ENCODE peak calls at places on chromosome 17, in five cellular contexts. One of them, this sample, is unnamed.

GRCh38 chr17:14305785-14306496 is 5.1 kb downstream of the HS3ST3B1 start:
- DNase-seq in AG04450: no peak
- DNase-seq in left ventricle myocardium inferior: no peak
- DNase-seq in RWPE1: no peak
- DNase-seq in pancreas: no peak
- DNase-seq in this sample: no peak

GRCh38 chr17:40602445-40603443 is 37.5 kb upstream of the CCR7 start:
- DNase-seq in AG04450: no peak
- DNase-seq in left ventricle myocardium inferior: no peak
- DNase-seq in pancreas: no peak
- DNase-seq in RWPE1: no peak
- DNase-seq in this sample: no peak

GRCh38 chr17:27294689-27295630 is 1.0 kb downstream of the WSB1 start:
- DNase-seq in AG04450: no peak
- DNase-seq in left ventricle myocardium inferior: no peak
- DNase-seq in RWPE1: peak
- DNase-seq in pancreas: peak
- DNase-seq in this sample: no peak

GRCh38 chr17:45261577-45262515 is at the start of gene SPATA32:
- DNase-seq in RWPE1: no peak
- DNase-seq in pancreas: peak
- DNase-seq in AG04450: no peak
- DNase-seq in left ventricle myocardium inferior: peak
- DNase-seq in this sample: no peak

GRCh38 chr17:59145571-59146096 is 9.4 kb downstream of the SKA2 start:
- DNase-seq in pancreas: no peak
- DNase-seq in AG04450: no peak
- DNase-seq in left ventricle myocardium inferior: no peak
- DNase-seq in RWPE1: no peak
- DNase-seq in this sample: no peak

GRCh38 chr17:51354908-51355307 is 94.6 kb downstream of the UTP18 start:
- DNase-seq in left ventricle myocardium inferior: no peak
- DNase-seq in pancreas: no peak
- DNase-seq in RWPE1: no peak
- DNase-seq in AG04450: no peak
- DNase-seq in this sample: no peak

GRCh38 chr17:34703533-34703932 is 124.2 kb downstream of the TMEM132E start:
- DNase-seq in AG04450: peak
- DNase-seq in left ventricle myocardium inferior: peak
- DNase-seq in pancreas: no peak
- DNase-seq in RWPE1: peak
- DNase-seq in this sample: no peak

GRCh38 chr17:58279736-58280479 is 827 bp downstream of the MPO start:
- DNase-seq in RWPE1: no peak
- DNase-seq in left ventricle myocardium inferior: no peak
- DNase-seq in AG04450: no peak
- DNase-seq in pancreas: no peak
- DNase-seq in this sample: no peak

GRCh38 chr17:40032322-40033320 is 17.4 kb downstream of the CSF3 start:
- DNase-seq in RWPE1: no peak
- DNase-seq in AG04450: no peak
- DNase-seq in pancreas: peak
- DNase-seq in left ventricle myocardium inferior: peak
- DNase-seq in this sample: peak

GRCh38 chr17:51487947-51488346 is 227.6 kb downstream of the UTP18 start:
- DNase-seq in RWPE1: peak
- DNase-seq in pancreas: no peak
- DNase-seq in left ventricle myocardium inferior: no peak
- DNase-seq in AG04450: no peak
- DNase-seq in this sample: no peak

GRCh38 chr17:49575524-49576120 is at the start of gene NXPH3:
- DNase-seq in pancreas: peak
- DNase-seq in AG04450: no peak
- DNase-seq in RWPE1: peak
- DNase-seq in left ventricle myocardium inferior: peak
- DNase-seq in this sample: peak

GRCh38 chr17:61240851-61241468 is 158.7 kb upstream of the TBX2 start:
- DNase-seq in AG04450: no peak
- DNase-seq in pancreas: no peak
- DNase-seq in left ventricle myocardium inferior: no peak
- DNase-seq in RWPE1: no peak
- DNase-seq in this sample: no peak

DNA sequence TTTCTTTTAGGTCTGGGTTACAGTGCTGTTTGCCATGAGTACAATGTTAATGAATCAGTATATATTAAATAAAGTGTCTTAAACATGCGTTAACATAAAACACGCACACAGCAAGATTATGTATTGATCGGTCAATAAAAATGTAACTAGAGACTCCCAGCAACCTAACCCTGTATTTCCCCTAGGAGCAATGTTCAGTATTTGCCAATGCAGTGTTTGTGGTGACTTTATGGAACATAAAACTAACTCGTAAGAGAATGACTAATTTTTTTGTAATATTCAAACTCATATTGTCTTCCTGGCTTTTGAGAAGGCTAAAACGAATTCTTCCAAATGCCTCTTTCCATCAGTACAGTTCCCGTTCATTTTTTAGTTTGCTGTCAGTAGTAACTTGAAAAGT is 22.5 kb downstream of the PRKAR1A start:
- DNase-seq in RWPE1: no peak
- DNase-seq in pancreas: no peak
- DNase-seq in AG04450: no peak
- DNase-seq in left ventricle myocardium inferior: no peak
- DNase-seq in this sample: no peak
- H3K27ac ChIP-seq in RWPE1: no peak
- H3K27ac ChIP-seq in pancreas: no peak
- H3K27ac ChIP-seq in AG04450: no peak
- H3K27ac ChIP-seq in left ventricle myocardium inferior: no peak
- H3K27ac ChIP-seq in this sample: no peak

GRCh38 chr17:48376926-48377325 is 53.1 kb downstream of the SKAP1 start:
- DNase-seq in AG04450: no peak
- DNase-seq in left ventricle myocardium inferior: no peak
- DNase-seq in RWPE1: no peak
- DNase-seq in pancreas: no peak
- DNase-seq in this sample: no peak
- TF ChIP-seq CTCF in AG04450: no peak
- TF ChIP-seq CTCF in left ventricle myocardium inferior: no peak
- TF ChIP-seq CTCF in RWPE1: no peak
- TF ChIP-seq CTCF in pancreas: no peak
- TF ChIP-seq CTCF in this sample: no peak

GRCh38 chr17:82100502-82101298 is 2.7 kb upstream of the FASN start:
- DNase-seq in AG04450: no peak
- DNase-seq in left ventricle myocardium inferior: no peak
- DNase-seq in pancreas: no peak
- DNase-seq in RWPE1: no peak
- DNase-seq in this sample: peak
- H3K27ac ChIP-seq in AG04450: no peak
- H3K27ac ChIP-seq in left ventricle myocardium inferior: peak
- H3K27ac ChIP-seq in pancreas: no peak
- H3K27ac ChIP-seq in RWPE1: peak
- H3K27ac ChIP-seq in this sample: peak

GRCh38 chr17:1068356-1068755 is 71.4 kb downstream of the TIMM22 start:
- DNase-seq in pancreas: no peak
- DNase-seq in RWPE1: no peak
- DNase-seq in AG04450: no peak
- DNase-seq in left ventricle myocardium inferior: no peak
- DNase-seq in this sample: no peak
- TF ChIP-seq CTCF in pancreas: no peak
- TF ChIP-seq CTCF in RWPE1: no peak
- TF ChIP-seq CTCF in AG04450: no peak
- TF ChIP-seq CTCF in left ventricle myocardium inferior: no peak
- TF ChIP-seq CTCF in this sample: no peak

DNA sequence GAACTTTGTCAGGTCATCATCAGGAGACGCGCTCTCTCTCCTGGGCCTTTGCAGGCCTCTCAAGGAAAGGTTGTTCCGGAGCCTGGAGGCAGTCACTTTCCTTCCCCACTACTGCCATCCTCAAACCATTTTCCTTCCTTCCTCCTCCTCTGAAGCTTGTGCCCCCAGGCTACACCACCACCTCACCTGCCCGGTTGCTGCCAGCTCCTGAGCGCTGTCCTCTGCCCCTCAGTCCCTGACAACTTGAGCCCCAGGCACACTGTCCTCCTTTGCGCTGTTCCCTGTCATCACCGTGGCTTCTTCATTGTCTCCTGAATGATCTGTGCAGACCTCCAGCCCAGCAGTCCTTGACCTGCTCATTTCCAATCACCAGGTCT is 18.9 kb downstream of the CDRT4 start:
- DNase-seq in RWPE1: no peak
- DNase-seq in pancreas: no peak
- DNase-seq in AG04450: no peak
- DNase-seq in left ventricle myocardium inferior: no peak
- DNase-seq in this sample: no peak
- H3K27ac ChIP-seq in RWPE1: no peak
- H3K27ac ChIP-seq in pancreas: peak
- H3K27ac ChIP-seq in AG04450: no peak
- H3K27ac ChIP-seq in left ventricle myocardium inferior: peak
- H3K27ac ChIP-seq in this sample: peak

GRCh38 chr17:44008205-44008909 is 3.9 kb downstream of the NAGS start:
- DNase-seq in left ventricle myocardium inferior: no peak
- DNase-seq in pancreas: no peak
- DNase-seq in AG04450: no peak
- DNase-seq in RWPE1: no peak
- DNase-seq in this sample: no peak
- TF ChIP-seq CTCF in left ventricle myocardium inferior: no peak
- TF ChIP-seq CTCF in pancreas: no peak
- TF ChIP-seq CTCF in AG04450: no peak
- TF ChIP-seq CTCF in RWPE1: no peak
- TF ChIP-seq CTCF in this sample: no peak

DNA sequence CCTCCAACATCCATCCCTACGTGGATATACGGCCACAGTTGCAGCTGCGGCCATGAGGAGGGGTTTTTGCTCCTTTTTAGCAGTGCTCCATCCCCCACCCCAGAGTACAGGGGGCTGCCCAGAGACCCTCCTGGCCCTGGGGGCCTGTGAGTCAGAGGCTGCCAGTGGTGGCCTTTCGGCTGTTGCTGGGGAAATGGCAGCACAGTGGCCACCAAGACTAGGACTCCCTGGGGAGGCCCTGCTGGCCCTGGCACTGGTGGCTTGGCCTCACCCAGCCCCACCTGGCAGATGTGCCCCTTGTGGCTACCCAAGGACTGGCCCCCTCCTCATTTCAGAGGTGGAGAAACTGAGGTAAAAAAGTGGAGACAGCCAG is 29.1 kb downstream of the RAI1 start:
- DNase-seq in AG04450: no peak
- DNase-seq in left ventricle myocardium inferior: no peak
- DNase-seq in pancreas: no peak
- DNase-seq in RWPE1: no peak
- DNase-seq in this sample: no peak
- H3K27ac ChIP-seq in AG04450: peak
- H3K27ac ChIP-seq in left ventricle myocardium inferior: no peak
- H3K27ac ChIP-seq in pancreas: peak
- H3K27ac ChIP-seq in RWPE1: peak
- H3K27ac ChIP-seq in this sample: peak

GRCh38 chr17:73188011-73188410 is 4.8 kb upstream of the COG1 start:
- DNase-seq in left ventricle myocardium inferior: no peak
- DNase-seq in pancreas: no peak
- DNase-seq in RWPE1: no peak
- DNase-seq in AG04450: no peak
- DNase-seq in this sample: no peak

GRCh38 chr17:73191443-73192218 is 1.2 kb upstream of the COG1 start:
- DNase-seq in RWPE1: peak
- DNase-seq in pancreas: peak
- DNase-seq in AG04450: peak
- DNase-seq in left ventricle myocardium inferior: peak
- DNase-seq in this sample: peak

GRCh38 chr17:73192219-73192893 is 499 bp upstream of the COG1 start:
- DNase-seq in RWPE1: peak
- DNase-seq in pancreas: peak
- DNase-seq in AG04450: peak
- DNase-seq in left ventricle myocardium inferior: peak
- DNase-seq in this sample: peak

GRCh38 chr17:73187203-73187769 is 5.6 kb upstream of the COG1 start:
- DNase-seq in RWPE1: no peak
- DNase-seq in left ventricle myocardium inferior: no peak
- DNase-seq in pancreas: no peak
- DNase-seq in AG04450: no peak
- DNase-seq in this sample: no peak

DNA sequence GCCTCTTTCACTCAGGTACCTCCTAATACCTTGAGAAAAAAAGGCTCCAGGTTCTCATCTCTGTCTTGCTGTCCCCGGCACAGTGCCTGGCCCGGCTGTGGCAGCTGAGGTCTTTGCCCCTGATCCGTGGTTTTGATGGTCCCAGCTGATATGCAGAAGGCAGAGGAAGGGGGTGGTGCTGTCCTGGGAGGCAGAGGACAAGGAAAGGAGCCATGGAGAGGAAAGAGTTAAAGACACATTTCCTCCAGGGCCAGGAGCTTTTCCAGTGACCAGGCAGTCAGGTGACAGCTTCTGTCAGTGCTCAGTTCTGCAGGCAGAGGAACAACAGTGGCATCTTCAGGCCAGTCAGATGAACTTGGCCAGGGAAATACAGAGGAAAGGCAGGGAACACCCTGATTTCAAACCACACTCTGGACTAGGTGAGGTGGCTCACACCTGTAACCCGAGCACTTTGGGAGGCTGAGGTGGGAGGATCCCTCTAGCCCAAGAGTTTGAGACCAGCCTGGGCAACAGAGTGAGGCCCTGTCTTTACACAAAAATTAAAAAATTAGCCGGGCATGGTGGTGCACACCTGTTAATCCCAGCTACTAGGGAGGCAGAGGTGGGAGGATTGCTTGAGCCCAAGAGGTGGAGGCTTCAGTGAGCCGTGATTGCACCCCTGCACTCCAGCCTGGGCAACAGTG is 3.3 kb upstream of the COG1 start:
- DNase-seq in left ventricle myocardium inferior: no peak
- DNase-seq in AG04450: peak
- DNase-seq in pancreas: no peak
- DNase-seq in RWPE1: peak
- DNase-seq in this sample: no peak
- TF ChIP-seq CTCF in left ventricle myocardium inferior: peak
- TF ChIP-seq CTCF in AG04450: peak
- TF ChIP-seq CTCF in pancreas: no peak
- TF ChIP-seq CTCF in RWPE1: peak
- TF ChIP-seq CTCF in this sample: peak